ENCODE peak calls at places on chromosomes 4 and X, in five cellular contexts. W is adrenal gland, O is NCI-H748 treated with DMSO at 0.1 percent for 48 hours, J is SIG-M5, F is NCI-H2171. I is an unnamed sample.

GRCh38 chr4:75633846-75634245 is 3.5 kb upstream of the CDKL2 start:
- DNase-seq in J (peak; percentile 3), O (no peak), F (no peak), W (no peak), I (no peak)

GRCh38 chr4:83358410-83358809 is 23.8 kb upstream of the HPSE start:
- DNase-seq in F (no peak), O (no peak), J (no peak), W (no peak), I (no peak)

GRCh38 chr4:42396361-42397255 is 680 bp upstream of the SHISA3 start:
- DNase-seq in F (no peak), O (no peak), J (no peak), W (peak; percentile 9), I (no peak)

GRCh38 chrX:110852180-110852579 is 56.6 kb upstream of the CHRDL1 start:
- DNase-seq in F (no peak), W (no peak), J (no peak), O (peak; percentile 3), I (no peak)

GRCh38 chrX:63434665-63435064 is 83.5 kb upstream of the SPIN4 start:
- DNase-seq in O (no peak), J (no peak), W (no peak), F (no peak), I (no peak)

GRCh38 chrX:108020631-108021030 is 24.2 kb upstream of the VSIG1 start:
- DNase-seq in O (no peak), J (no peak), F (no peak), W (no peak), I (no peak)

GRCh38 chr4:48490680-48491513 is 845 bp downstream of the ZAR1 start:
- DNase-seq in O (no peak), J (no peak), F (no peak), W (no peak), I (no peak)

GRCh38 chrX:67893931-67894330 is 350.1 kb downstream of the AR start:
- DNase-seq in W (no peak), O (no peak), J (no peak), F (no peak), I (no peak)

GRCh38 chr4:54585321-54586000 is 72.3 kb upstream of the KIT start:
- DNase-seq in J (no peak), W (no peak), F (no peak), O (no peak), I (no peak)

GRCh38 chr4:38911257-38911656 is 43.7 kb downstream of the FAM114A1 start:
- DNase-seq in O (no peak), J (no peak), W (no peak), F (no peak), I (no peak)

GRCh38 chrX:27336466-27337091 is 126.6 kb downstream of the PPP4R3C start:
- DNase-seq in O (peak; percentile 41), J (no peak), W (peak; percentile 11), F (no peak), I (no peak)

GRCh38 chr4:129220254-129220653 is 124.3 kb downstream of the C4orf33 start:
- DNase-seq in F (no peak), J (no peak), O (no peak), W (no peak), I (no peak)

GRCh38 chr4:122652379-122652778 is 31.5 kb upstream of the IL21 start:
- DNase-seq in J (no peak), F (no peak), O (no peak), W (peak; percentile 39), I (no peak)

GRCh38 chr4:89482248-89482647 is 174.6 kb upstream of the GPRIN3 start:
- DNase-seq in O (peak; percentile 5), F (no peak), J (no peak), W (no peak), I (no peak)

GRCh38 chrX:1581132-1581531 is 10.3 kb upstream of the AKAP17A start:
- DNase-seq in W (peak; percentile 51), J (no peak), O (no peak), F (no peak), I (peak; percentile 18)

GRCh38 chrX:6074532-6074931 is 154.1 kb downstream of the NLGN4X start:
- DNase-seq in W (no peak), F (no peak), J (no peak), O (no peak), I (no peak)

GRCh38 chr4:176435891-176436499 is 116.2 kb downstream of the SPCS3 start:
- DNase-seq in J (no peak), O (no peak), W (no peak), F (no peak), I (no peak)

GRCh38 chr4:110310795-110311194 is 112.4 kb upstream of the ELOVL6 start:
- DNase-seq in J (no peak), W (no peak), F (no peak), O (no peak), I (no peak)

GRCh38 chrX:119757979-119758681 is at the start of gene SOWAHD:
- DNase-seq in W (peak; percentile 33), J (no peak), F (no peak), O (no peak), I (peak; percentile 82)

GRCh38 chr4:62455871-62456270 is 1255.7 kb downstream of the ADGRL3 start:
- DNase-seq in W (no peak), F (no peak), J (no peak), O (no peak), I (no peak)

GRCh38 chr4:122450847-122451246 is 5.7 kb downstream of the IL2 start:
- DNase-seq in J (no peak), F (no peak), O (no peak), W (no peak), I (no peak)

GRCh38 chr4:124427095-124427767 is 285.3 kb downstream of the ANKRD50 start:
- DNase-seq in W (peak; percentile 28), F (no peak), O (no peak), J (no peak), I (no peak)

GRCh38 chrX:70033348-70033747 is 16.4 kb downstream of the AWAT2 start:
- DNase-seq in O (peak; percentile 8), F (no peak), W (no peak), J (no peak), I (no peak)

GRCh38 chrX:18076434-18076833 is 144.3 kb downstream of the BEND2 start:
- DNase-seq in O (no peak), J (no peak), W (no peak), F (no peak), I (no peak)

GRCh38 chrX:93422693-93423092 is 250.7 kb downstream of the NAP1L3 start:
- DNase-seq in J (no peak), O (no peak), F (peak; percentile 12), W (peak; percentile 21), I (no peak)

GRCh38 chr4:38223801-38224236 is 263.6 kb downstream of the PTTG2 start:
- DNase-seq in O (no peak), W (no peak), J (no peak), F (no peak), I (no peak)

GRCh38 chrX:20442597-20442996 is 175.9 kb upstream of the RPS6KA3 start:
- DNase-seq in W (peak; percentile 80), J (peak; percentile 2), O (peak; percentile 69), F (peak; percentile 2), I (peak; percentile 92)

GRCh38 chr4:41580007-41580406 is 42.0 kb downstream of the LIMCH1 start:
- DNase-seq in O (no peak), J (no peak), W (no peak), F (no peak), I (no peak)

GRCh38 chrX:150879855-150880807 is 18.3 kb downstream of the CD99L2 start:
- DNase-seq in O (no peak), J (no peak), W (no peak), F (no peak), I (no peak)

I was measured in posterior vena cava.